ENCODE peak calls at places on chromosomes 16 and 17, in nine cellular contexts. One of them, this sample, is unnamed.

GRCh38 chr17:34117332-34117731 is 137.8 kb upstream of the CCL2 start:
- DNase-seq in IMR-90: no peak
- DNase-seq in neural crest cell: no peak
- DNase-seq in CD4-positive, alpha-beta T cell: no peak
- DNase-seq in HFFc6: no peak
- DNase-seq in AG04450: no peak
- DNase-seq in dorsolateral prefrontal cortex: no peak
- DNase-seq in WTC11: no peak
- DNase-seq in H9: no peak
- DNase-seq in this sample: no peak

GRCh38 chr17:7893226-7893880 is 4.8 kb downstream of the CHD3 start:
- DNase-seq in H9: no peak
- DNase-seq in HFFc6: no peak
- DNase-seq in IMR-90: no peak
- DNase-seq in neural crest cell: no peak
- DNase-seq in AG04450: no peak
- DNase-seq in WTC11: no peak
- DNase-seq in CD4-positive, alpha-beta T cell: no peak
- DNase-seq in dorsolateral prefrontal cortex: no peak
- DNase-seq in this sample: no peak

GRCh38 chr16:66170989-66171388 is 195.5 kb upstream of the CDH5 start:
- DNase-seq in IMR-90: no peak
- DNase-seq in CD4-positive, alpha-beta T cell: no peak
- DNase-seq in HFFc6: no peak
- DNase-seq in dorsolateral prefrontal cortex: no peak
- DNase-seq in AG04450: no peak
- DNase-seq in neural crest cell: no peak
- DNase-seq in WTC11: no peak
- DNase-seq in H9: no peak
- DNase-seq in this sample: no peak

GRCh38 chr16:85970712-85971220 is 71.8 kb downstream of the IRF8 start:
- DNase-seq in dorsolateral prefrontal cortex: no peak
- DNase-seq in WTC11: no peak
- DNase-seq in HFFc6: no peak
- DNase-seq in CD4-positive, alpha-beta T cell: no peak
- DNase-seq in neural crest cell: no peak
- DNase-seq in AG04450: no peak
- DNase-seq in H9: no peak
- DNase-seq in IMR-90: peak; percentile 0
- DNase-seq in this sample: no peak

GRCh38 chr16:57256601-57257395 is 11.7 kb downstream of the ARL2BP start:
- DNase-seq in CD4-positive, alpha-beta T cell: no peak
- DNase-seq in WTC11: no peak
- DNase-seq in H9: no peak
- DNase-seq in AG04450: no peak
- DNase-seq in neural crest cell: no peak
- DNase-seq in dorsolateral prefrontal cortex: peak; percentile 24
- DNase-seq in IMR-90: no peak
- DNase-seq in HFFc6: no peak
- DNase-seq in this sample: no peak

GRCh38 chr17:16423226-16423872 is 8.0 kb downstream of the TRPV2 start:
- DNase-seq in HFFc6: no peak
- DNase-seq in AG04450: no peak
- DNase-seq in dorsolateral prefrontal cortex: no peak
- DNase-seq in WTC11: no peak
- DNase-seq in CD4-positive, alpha-beta T cell: no peak
- DNase-seq in neural crest cell: no peak
- DNase-seq in IMR-90: no peak
- DNase-seq in H9: peak; percentile 32
- DNase-seq in this sample: no peak

GRCh38 chr17:37820313-37821024 is 75.6 kb upstream of the HNF1B start:
- DNase-seq in H9: no peak
- DNase-seq in dorsolateral prefrontal cortex: no peak
- DNase-seq in HFFc6: no peak
- DNase-seq in neural crest cell: no peak
- DNase-seq in IMR-90: no peak
- DNase-seq in CD4-positive, alpha-beta T cell: no peak
- DNase-seq in AG04450: no peak
- DNase-seq in WTC11: no peak
- DNase-seq in this sample: peak; percentile 44

GRCh38 chr17:42537156-42537805 is 1.2 kb downstream of the NAGLU start:
- DNase-seq in AG04450: no peak
- DNase-seq in H9: no peak
- DNase-seq in WTC11: no peak
- DNase-seq in HFFc6: no peak
- DNase-seq in CD4-positive, alpha-beta T cell: no peak
- DNase-seq in neural crest cell: no peak
- DNase-seq in IMR-90: no peak
- DNase-seq in dorsolateral prefrontal cortex: no peak
- DNase-seq in this sample: no peak

GRCh38 chr17:58822148-58823050 is 66.7 kb downstream of the PPM1E start:
- DNase-seq in neural crest cell: no peak
- DNase-seq in HFFc6: no peak
- DNase-seq in H9: no peak
- DNase-seq in dorsolateral prefrontal cortex: no peak
- DNase-seq in AG04450: no peak
- DNase-seq in WTC11: no peak
- DNase-seq in CD4-positive, alpha-beta T cell: no peak
- DNase-seq in IMR-90: no peak
- DNase-seq in this sample: no peak

GRCh38 chr16:10070591-10070990 is 111.6 kb downstream of the GRIN2A start:
- DNase-seq in AG04450: no peak
- DNase-seq in IMR-90: no peak
- DNase-seq in HFFc6: no peak
- DNase-seq in CD4-positive, alpha-beta T cell: no peak
- DNase-seq in WTC11: no peak
- DNase-seq in dorsolateral prefrontal cortex: no peak
- DNase-seq in H9: no peak
- DNase-seq in neural crest cell: no peak
- DNase-seq in this sample: no peak

GRCh38 chr17:53032861-53033271 is 789.9 kb upstream of the KIF2B start:
- DNase-seq in CD4-positive, alpha-beta T cell: no peak
- DNase-seq in WTC11: peak; percentile 50
- DNase-seq in IMR-90: peak; percentile 0
- DNase-seq in dorsolateral prefrontal cortex: no peak
- DNase-seq in AG04450: no peak
- DNase-seq in HFFc6: no peak
- DNase-seq in H9: peak; percentile 89
- DNase-seq in neural crest cell: peak; percentile 7
- DNase-seq in this sample: no peak

GRCh38 chr17:8079291-8080207 is 8.0 kb downstream of the ALOX12B start:
- DNase-seq in WTC11: peak; percentile 86
- DNase-seq in H9: peak; percentile 95
- DNase-seq in IMR-90: peak; percentile 33
- DNase-seq in CD4-positive, alpha-beta T cell: peak; percentile 67
- DNase-seq in AG04450: no peak
- DNase-seq in dorsolateral prefrontal cortex: peak; percentile 69
- DNase-seq in neural crest cell: peak; percentile 77
- DNase-seq in HFFc6: no peak
- DNase-seq in this sample: peak; percentile 95

GRCh38 chr17:67326440-67326839 is 39.9 kb downstream of the PSMD12 start:
- DNase-seq in AG04450: no peak
- DNase-seq in HFFc6: no peak
- DNase-seq in neural crest cell: no peak
- DNase-seq in CD4-positive, alpha-beta T cell: no peak
- DNase-seq in dorsolateral prefrontal cortex: no peak
- DNase-seq in WTC11: no peak
- DNase-seq in IMR-90: no peak
- DNase-seq in H9: peak; percentile 13
- DNase-seq in this sample: no peak

GRCh38 chr17:76682306-76682705 is 28.5 kb downstream of the MXRA7 start:
- DNase-seq in CD4-positive, alpha-beta T cell: no peak
- DNase-seq in dorsolateral prefrontal cortex: no peak
- DNase-seq in WTC11: no peak
- DNase-seq in IMR-90: no peak
- DNase-seq in H9: no peak
- DNase-seq in neural crest cell: no peak
- DNase-seq in HFFc6: no peak
- DNase-seq in AG04450: no peak
- DNase-seq in this sample: no peak

GRCh38 chr16:48684148-48684547 is 74.2 kb upstream of the N4BP1 start:
- DNase-seq in H9: no peak
- DNase-seq in dorsolateral prefrontal cortex: no peak
- DNase-seq in neural crest cell: no peak
- DNase-seq in CD4-positive, alpha-beta T cell: no peak
- DNase-seq in AG04450: no peak
- DNase-seq in HFFc6: no peak
- DNase-seq in WTC11: no peak
- DNase-seq in IMR-90: no peak
- DNase-seq in this sample: no peak

DNA sequence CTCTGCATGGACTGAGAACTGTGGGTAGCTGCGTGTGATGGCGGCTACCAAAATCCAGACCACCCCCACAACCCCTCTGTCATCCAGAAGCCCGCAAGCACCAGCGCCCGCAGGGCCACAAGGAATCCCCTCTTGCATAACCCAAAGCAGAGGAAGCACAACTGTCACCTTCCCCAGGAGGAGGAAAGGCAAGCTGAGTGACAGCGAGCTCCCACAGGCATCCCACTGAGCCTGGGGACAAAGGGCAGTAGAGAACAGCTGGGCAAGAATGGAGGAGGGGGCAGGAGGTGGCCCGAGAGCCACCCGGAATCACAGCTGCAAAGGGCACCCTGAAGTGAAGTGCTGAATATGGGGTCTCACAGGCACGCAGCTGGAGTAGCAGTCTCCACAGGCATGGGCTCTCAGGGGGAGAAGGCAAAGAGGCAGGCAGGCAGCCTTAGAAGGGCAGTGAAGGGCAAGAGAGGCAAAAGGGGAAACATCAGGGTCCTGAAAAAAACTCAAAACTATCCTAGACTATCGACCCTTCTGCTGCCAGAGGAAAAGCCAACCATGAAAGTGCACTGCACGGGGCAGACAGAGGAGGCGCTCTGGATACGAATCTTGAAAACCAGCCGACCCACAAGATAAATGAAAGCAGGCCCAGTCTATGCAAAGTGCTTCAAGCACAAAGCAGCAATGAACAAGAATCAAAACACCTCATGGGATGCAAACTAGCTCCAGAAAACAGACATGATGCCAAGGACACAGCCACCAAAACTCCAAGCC is 17.1 kb downstream of the USP36 start:
- DNase-seq in WTC11: no peak
- DNase-seq in AG04450: no peak
- DNase-seq in IMR-90: no peak
- DNase-seq in neural crest cell: no peak
- DNase-seq in HFFc6: no peak
- DNase-seq in CD4-positive, alpha-beta T cell: no peak
- DNase-seq in dorsolateral prefrontal cortex: no peak
- DNase-seq in H9: no peak
- DNase-seq in this sample: no peak
- TF ChIP-seq CTCF in WTC11: no peak
- TF ChIP-seq CTCF in AG04450: peak; percentile 29
- TF ChIP-seq CTCF in IMR-90: peak; percentile 12
- TF ChIP-seq CTCF in neural crest cell: peak; percentile 31
- TF ChIP-seq CTCF in HFFc6: peak; percentile 65
- TF ChIP-seq CTCF in CD4-positive, alpha-beta T cell: no peak
- TF ChIP-seq CTCF in dorsolateral prefrontal cortex: no peak
- TF ChIP-seq CTCF in H9: peak; percentile 34
- TF ChIP-seq CTCF in this sample: peak; percentile 14

DNA sequence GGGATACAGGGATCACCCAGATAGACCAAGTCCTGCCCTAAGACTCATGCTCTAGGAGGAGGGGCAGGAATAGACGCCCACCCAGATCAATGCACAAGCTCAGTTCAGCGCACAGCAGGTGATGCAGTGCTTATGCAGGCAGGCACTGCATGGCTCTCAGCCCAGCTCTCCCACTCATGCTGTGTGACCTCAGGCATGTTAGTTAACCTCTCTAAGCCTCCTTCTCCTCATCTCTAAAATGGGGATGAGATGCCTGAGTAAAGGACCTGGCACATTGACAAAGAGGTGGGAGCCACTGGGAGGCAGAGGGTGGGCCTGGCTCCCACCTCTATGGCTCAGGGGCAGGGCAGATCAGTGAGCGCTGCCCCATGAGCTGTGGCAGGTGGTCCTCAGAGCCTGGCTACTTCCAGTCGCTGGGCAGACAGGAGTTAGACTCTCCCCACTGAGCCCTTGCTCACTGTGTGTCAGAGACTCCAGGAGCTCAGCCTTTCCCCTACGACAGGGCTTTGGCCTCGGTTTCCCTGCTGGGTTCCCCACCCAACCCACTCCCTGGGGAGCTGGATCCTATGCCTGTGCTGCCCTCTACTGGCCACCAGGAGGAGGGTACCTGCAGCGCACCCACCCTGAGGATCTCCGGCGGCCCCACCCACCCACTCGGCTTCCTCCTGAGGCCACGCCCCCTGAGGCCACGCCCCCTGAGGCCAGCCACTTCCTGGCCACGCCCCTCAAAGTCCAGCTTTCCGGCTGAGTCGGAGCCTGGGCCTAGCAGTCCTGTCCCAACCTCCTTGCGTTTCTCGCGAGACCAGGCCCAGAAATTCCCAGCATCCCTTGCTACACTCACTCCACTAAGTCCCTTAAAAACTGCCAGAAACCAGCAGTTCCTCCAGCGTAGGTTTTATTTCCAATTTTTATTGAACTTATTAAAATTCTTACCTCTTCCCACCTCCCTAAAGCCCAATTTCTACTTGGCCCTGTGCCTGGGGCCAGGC is 196.1 kb downstream of the GSG1L start:
- DNase-seq in CD4-positive, alpha-beta T cell: peak; percentile 7
- DNase-seq in AG04450: peak; percentile 8
- DNase-seq in IMR-90: peak; percentile 51
- DNase-seq in H9: peak; percentile 93
- DNase-seq in WTC11: peak; percentile 96
- DNase-seq in dorsolateral prefrontal cortex: peak; percentile 56
- DNase-seq in neural crest cell: peak; percentile 80
- DNase-seq in HFFc6: peak; percentile 77
- DNase-seq in this sample: peak; percentile 80
- TF ChIP-seq CTCF in CD4-positive, alpha-beta T cell: peak; percentile 26
- TF ChIP-seq CTCF in AG04450: peak; percentile 43
- TF ChIP-seq CTCF in IMR-90: peak; percentile 52
- TF ChIP-seq CTCF in H9: peak; percentile 86
- TF ChIP-seq CTCF in WTC11: peak; percentile 85
- TF ChIP-seq CTCF in dorsolateral prefrontal cortex: peak; percentile 42
- TF ChIP-seq CTCF in neural crest cell: peak; percentile 72
- TF ChIP-seq CTCF in HFFc6: peak; percentile 90
- TF ChIP-seq CTCF in this sample: peak; percentile 56

GRCh38 chr17:40301315-40301714 is 7.7 kb upstream of the RARA start:
- DNase-seq in neural crest cell: no peak
- DNase-seq in H9: no peak
- DNase-seq in IMR-90: no peak
- DNase-seq in CD4-positive, alpha-beta T cell: no peak
- DNase-seq in dorsolateral prefrontal cortex: no peak
- DNase-seq in HFFc6: no peak
- DNase-seq in WTC11: no peak
- DNase-seq in AG04450: no peak
- DNase-seq in this sample: no peak
- TF ChIP-seq CTCF in neural crest cell: peak; percentile 55
- TF ChIP-seq CTCF in H9: peak; percentile 36
- TF ChIP-seq CTCF in IMR-90: peak; percentile 26
- TF ChIP-seq CTCF in CD4-positive, alpha-beta T cell: no peak
- TF ChIP-seq CTCF in dorsolateral prefrontal cortex: no peak
- TF ChIP-seq CTCF in HFFc6: peak; percentile 39
- TF ChIP-seq CTCF in WTC11: no peak
- TF ChIP-seq CTCF in AG04450: no peak
- TF ChIP-seq CTCF in this sample: peak; percentile 34

DNA sequence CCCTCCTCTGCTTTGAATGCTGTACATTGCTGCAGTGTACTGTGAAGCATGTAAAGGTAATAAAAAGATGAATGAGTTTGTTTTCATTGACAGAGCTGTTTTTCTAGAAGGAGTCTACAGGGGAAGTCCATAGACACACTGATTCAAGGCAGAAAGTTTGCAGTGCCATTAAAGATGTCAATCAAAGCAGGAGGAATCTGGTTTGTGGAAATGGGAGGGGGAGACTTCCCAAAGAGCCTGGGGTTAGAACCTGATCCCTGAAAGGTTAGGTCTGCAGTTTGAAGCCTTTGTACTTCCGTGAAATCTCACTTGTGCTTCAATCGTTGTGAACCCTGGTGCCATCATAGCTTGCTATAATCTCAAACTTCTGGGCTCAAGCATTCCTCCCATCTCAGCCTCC is 5.2 kb downstream of the ACSF2 start:
- DNase-seq in AG04450: no peak
- DNase-seq in neural crest cell: no peak
- DNase-seq in IMR-90: no peak
- DNase-seq in dorsolateral prefrontal cortex: no peak
- DNase-seq in H9: no peak
- DNase-seq in WTC11: no peak
- DNase-seq in CD4-positive, alpha-beta T cell: no peak
- DNase-seq in HFFc6: no peak
- DNase-seq in this sample: no peak
- TF ChIP-seq CTCF in AG04450: no peak
- TF ChIP-seq CTCF in neural crest cell: no peak
- TF ChIP-seq CTCF in IMR-90: no peak
- TF ChIP-seq CTCF in dorsolateral prefrontal cortex: no peak
- TF ChIP-seq CTCF in H9: no peak
- TF ChIP-seq CTCF in WTC11: no peak
- TF ChIP-seq CTCF in CD4-positive, alpha-beta T cell: no peak
- TF ChIP-seq CTCF in HFFc6: no peak
- TF ChIP-seq CTCF in this sample: no peak